ENCODE peak calls at places on chromosomes 12 and 14, in four cellular contexts. One of them, this sample, is unnamed.

GRCh38 chr12:98725481-98726247 is 80.6 kb downstream of the APAF1 start:
- DNase-seq in HCT116: peak; percentile 21
- DNase-seq in HepG2: peak; percentile 28
- DNase-seq in K562: peak; percentile 20
- DNase-seq in this sample: peak; percentile 46

GRCh38 chr14:60656755-60657608 is 7.7 kb upstream of the SIX1 start:
- DNase-seq in HCT116: no peak
- DNase-seq in HepG2: peak; percentile 58
- DNase-seq in K562: no peak
- DNase-seq in this sample: peak; percentile 77

GRCh38 chr12:101566318-101566717 is 28.5 kb upstream of the MYBPC1 start:
- DNase-seq in HCT116: peak; percentile 40
- DNase-seq in HepG2: peak; percentile 16
- DNase-seq in K562: no peak
- DNase-seq in this sample: no peak

GRCh38 chr12:3463927-3464326 is 27.1 kb upstream of the PRMT8 start:
- DNase-seq in HCT116: no peak
- DNase-seq in HepG2: no peak
- DNase-seq in K562: no peak
- DNase-seq in this sample: no peak

GRCh38 chr12:118603610-118604361 is 227.4 kb downstream of the SUDS3 start:
- DNase-seq in HCT116: no peak
- DNase-seq in HepG2: peak; percentile 74
- DNase-seq in K562: no peak
- DNase-seq in this sample: no peak

GRCh38 chr12:85798122-85798521 is 38.1 kb downstream of the RASSF9 start:
- DNase-seq in HCT116: no peak
- DNase-seq in HepG2: no peak
- DNase-seq in K562: no peak
- DNase-seq in this sample: no peak

GRCh38 chr12:105444809-105445102 is 114.3 kb downstream of the C12orf75 start:
- DNase-seq in HCT116: no peak
- DNase-seq in HepG2: no peak
- DNase-seq in K562: no peak
- DNase-seq in this sample: no peak

GRCh38 chr14:69106451-69106850 is 46.5 kb downstream of the DCAF5 start:
- DNase-seq in HCT116: no peak
- DNase-seq in HepG2: no peak
- DNase-seq in K562: no peak
- DNase-seq in this sample: no peak

GRCh38 chr14:97319691-97320090 is 522.5 kb downstream of the VRK1 start:
- DNase-seq in HCT116: no peak
- DNase-seq in HepG2: no peak
- DNase-seq in K562: no peak
- DNase-seq in this sample: no peak

GRCh38 chr12:124848621-124849380 is 14.9 kb downstream of the SCARB1 start:
- DNase-seq in HCT116: no peak
- DNase-seq in HepG2: no peak
- DNase-seq in K562: no peak
- DNase-seq in this sample: no peak

GRCh38 chr12:76866146-76866545 is 12.7 kb downstream of the CSRP2 start:
- DNase-seq in HCT116: no peak
- DNase-seq in HepG2: no peak
- DNase-seq in K562: no peak
- DNase-seq in this sample: no peak

GRCh38 chr12:133227281-133227852 is 8.3 kb downstream of the ANHX start:
- DNase-seq in HCT116: no peak
- DNase-seq in HepG2: no peak
- DNase-seq in K562: no peak
- DNase-seq in this sample: no peak

GRCh38 chr12:53325539-53326061 is 4.2 kb upstream of the AAAS start:
- DNase-seq in HCT116: no peak
- DNase-seq in HepG2: peak; percentile 35
- DNase-seq in K562: no peak
- DNase-seq in this sample: no peak

GRCh38 chr12:96136129-96136528 is 58.0 kb upstream of the ELK3 start:
- DNase-seq in HCT116: no peak
- DNase-seq in HepG2: no peak
- DNase-seq in K562: no peak
- DNase-seq in this sample: no peak

GRCh38 chr14:57266060-57266459 is 2.6 kb downstream of the EXOC5 start:
- DNase-seq in HCT116: no peak
- DNase-seq in HepG2: no peak
- DNase-seq in K562: no peak
- DNase-seq in this sample: no peak

GRCh38 chr12:57744194-57744776 is 554 bp upstream of the TSPAN31 start:
- DNase-seq in HCT116: peak; percentile 92
- DNase-seq in HepG2: no peak
- DNase-seq in K562: peak; percentile 88
- DNase-seq in this sample: no peak

GRCh38 chr12:69252033-69252432 is 12.7 kb downstream of the CPSF6 start:
- DNase-seq in HCT116: no peak
- DNase-seq in HepG2: no peak
- DNase-seq in K562: no peak
- DNase-seq in this sample: peak; percentile 6

GRCh38 chr14:61520546-61520945 is 174.8 kb upstream of the HIF1A start:
- DNase-seq in HCT116: no peak
- DNase-seq in HepG2: no peak
- DNase-seq in K562: no peak
- DNase-seq in this sample: no peak

GRCh38 chr12:25904442-25904841 is 54.0 kb upstream of the RASSF8 start:
- DNase-seq in HCT116: no peak
- DNase-seq in HepG2: no peak
- DNase-seq in K562: no peak
- DNase-seq in this sample: no peak

GRCh38 chr12:92747151-92747550 is 44.4 kb downstream of the PLEKHG7 start:
- DNase-seq in HCT116: no peak
- DNase-seq in HepG2: no peak
- DNase-seq in K562: no peak
- DNase-seq in this sample: no peak

GRCh38 chr14:65961004-65961403 is 525.2 kb upstream of the CCDC196 start:
- DNase-seq in HCT116: peak; percentile 24
- DNase-seq in HepG2: no peak
- DNase-seq in K562: peak; percentile 65
- DNase-seq in this sample: no peak

GRCh38 chr14:99749763-99750715 is 43.2 kb upstream of the EML1 start:
- DNase-seq in HCT116: no peak
- DNase-seq in HepG2: no peak
- DNase-seq in K562: no peak
- DNase-seq in this sample: no peak

GRCh38 chr12:7869137-7869536 is 3.6 kb downstream of the SLC2A14 start:
- DNase-seq in HCT116: no peak
- DNase-seq in HepG2: no peak
- DNase-seq in K562: no peak
- DNase-seq in this sample: no peak

GRCh38 chr12:70543444-70543843 is 93.8 kb downstream of the PTPRB start:
- DNase-seq in HCT116: peak; percentile 61
- DNase-seq in HepG2: peak; percentile 41
- DNase-seq in K562: no peak
- DNase-seq in this sample: no peak

GRCh38 chr12:124764451-124764850 is 99.2 kb downstream of the SCARB1 start:
- DNase-seq in HCT116: no peak
- DNase-seq in HepG2: no peak
- DNase-seq in K562: peak; percentile 35
- DNase-seq in this sample: no peak

GRCh38 chr12:77940011-77940423 is 109.3 kb downstream of the NAV3 start:
- DNase-seq in HCT116: peak; percentile 85
- DNase-seq in HepG2: no peak
- DNase-seq in K562: no peak
- DNase-seq in this sample: no peak

GRCh38 chr12:124568431-124569374 is 1.3 kb upstream of the NCOR2 start:
- DNase-seq in HCT116: no peak
- DNase-seq in HepG2: no peak
- DNase-seq in K562: peak; percentile 44
- DNase-seq in this sample: no peak

GRCh38 chr12:90441431-90441830 is 513.5 kb downstream of the CCER1 start:
- DNase-seq in HCT116: no peak
- DNase-seq in HepG2: no peak
- DNase-seq in K562: no peak
- DNase-seq in this sample: no peak

DNA sequence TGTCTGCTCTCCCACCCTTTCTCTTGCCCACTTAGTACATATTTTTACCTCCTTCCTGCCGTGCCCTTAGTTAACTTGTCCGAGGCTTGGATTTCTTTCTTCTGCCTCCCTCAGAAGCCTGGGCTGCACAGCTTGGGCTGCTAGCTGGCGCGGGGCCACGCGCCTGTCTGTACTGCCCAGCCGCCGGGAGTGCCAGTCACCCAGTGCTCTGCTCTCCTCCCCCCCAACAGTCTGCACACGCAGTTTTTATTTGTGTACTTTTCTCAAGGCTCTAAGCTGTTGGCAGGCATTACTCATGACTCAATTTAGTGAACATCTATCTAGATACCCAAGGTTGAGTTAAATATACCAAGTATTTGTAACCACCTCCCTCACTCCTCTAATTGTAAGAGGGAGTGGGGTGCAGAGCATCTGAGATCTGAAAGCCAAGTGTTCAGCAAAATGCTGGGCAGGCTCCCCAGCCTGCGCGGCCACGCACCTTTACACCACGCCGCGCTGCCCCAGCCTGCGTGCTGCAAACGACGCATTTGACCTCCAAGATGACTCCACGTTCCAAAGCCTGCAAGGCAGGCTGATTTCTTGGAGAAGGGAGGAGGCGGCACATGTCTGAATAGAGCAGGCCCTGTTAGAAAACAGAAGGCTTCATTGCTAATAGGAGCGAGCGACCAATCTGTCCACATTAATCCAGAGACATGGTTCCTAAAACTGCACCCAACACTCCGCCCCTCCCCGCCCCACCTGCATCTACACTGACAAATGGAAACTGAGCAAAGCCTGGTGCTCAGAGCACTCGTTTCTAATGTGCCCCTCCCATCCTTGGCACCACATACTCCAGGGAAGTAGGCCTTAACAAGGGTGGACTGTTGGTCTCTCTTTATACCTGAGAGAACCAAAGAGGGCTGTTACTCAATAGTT is 18.2 kb upstream of the CACNA2D4 start:
- DNase-seq in HCT116: no peak
- DNase-seq in HepG2: no peak
- DNase-seq in K562: no peak
- DNase-seq in this sample: peak; percentile 86
- TF ChIP-seq JUND in HCT116: no peak
- TF ChIP-seq JUND in HepG2: no peak
- TF ChIP-seq JUND in K562: no peak
- TF ChIP-seq JUND in this sample: no peak

DNA sequence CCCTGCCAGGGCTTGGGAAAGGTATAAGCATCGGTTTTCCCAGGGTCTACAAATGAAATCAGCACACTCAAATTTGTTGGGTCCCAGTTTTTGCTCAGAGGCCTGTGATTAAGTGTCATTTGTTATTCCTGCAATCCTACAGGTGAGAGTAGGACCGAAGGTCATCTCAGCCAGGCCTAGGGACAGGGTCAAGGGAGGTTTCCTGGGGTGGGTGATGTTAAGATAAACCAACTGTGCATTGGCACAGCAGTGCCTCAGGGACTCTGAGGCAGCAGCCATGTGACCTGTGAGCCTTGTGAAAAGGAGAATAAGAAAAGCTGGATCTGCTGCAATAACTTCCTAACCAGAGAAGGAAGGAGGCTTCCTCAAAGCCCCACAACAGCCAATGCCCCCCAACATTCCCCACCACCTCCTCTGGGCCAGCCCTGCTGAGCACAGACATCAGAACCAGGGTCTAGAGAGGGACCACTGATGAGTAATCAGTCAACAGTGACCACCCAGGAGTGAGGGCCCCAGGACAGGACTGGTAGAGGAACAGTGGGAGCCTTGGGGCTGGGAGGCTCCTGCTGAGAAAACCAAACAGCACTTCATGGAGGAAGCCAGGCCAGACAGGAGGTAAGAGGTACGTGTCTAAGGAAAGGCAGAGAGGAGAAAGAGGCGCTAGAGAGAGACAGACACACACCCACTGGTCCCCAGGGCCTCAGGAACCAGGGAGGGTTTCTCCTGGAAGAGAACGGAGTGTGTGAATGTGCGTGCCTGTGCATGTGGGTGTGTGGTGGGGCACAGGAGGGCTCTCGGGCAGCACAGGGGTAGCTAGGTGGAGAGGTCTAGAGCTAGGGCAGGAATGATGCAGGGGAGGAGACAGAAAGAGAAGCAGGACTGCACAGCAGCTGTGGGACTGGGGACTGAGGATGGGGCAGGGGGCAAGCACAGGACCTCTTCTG is 82.4 kb downstream of the ITPK1 start:
- DNase-seq in HCT116: no peak
- DNase-seq in HepG2: no peak
- DNase-seq in K562: no peak
- DNase-seq in this sample: no peak
- TF ChIP-seq JUND in HCT116: no peak
- TF ChIP-seq JUND in HepG2: no peak
- TF ChIP-seq JUND in K562: no peak
- TF ChIP-seq JUND in this sample: no peak

DNA sequence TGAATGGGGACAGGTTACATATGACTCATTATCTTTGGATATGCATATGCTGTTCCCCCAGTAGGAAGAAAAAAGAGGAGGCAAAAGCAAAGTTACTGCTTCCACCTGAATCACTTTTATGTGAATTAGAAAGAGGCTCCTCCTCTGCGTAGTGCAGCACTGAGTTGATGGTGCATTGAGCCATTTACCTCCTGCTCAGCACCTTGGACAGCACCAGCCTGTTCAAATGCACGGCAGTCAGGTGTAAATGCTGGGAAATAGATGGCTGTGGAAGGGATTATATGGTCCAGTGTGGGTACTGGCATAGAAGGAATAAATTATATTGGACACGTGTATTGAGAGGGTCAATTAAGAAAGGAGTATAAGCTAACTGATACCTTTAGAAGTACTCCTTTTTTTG is 541.9 kb upstream of the SEL1L start:
- DNase-seq in HCT116: no peak
- DNase-seq in HepG2: no peak
- DNase-seq in K562: no peak
- DNase-seq in this sample: peak; percentile 64
- TF ChIP-seq JUND in HCT116: no peak
- TF ChIP-seq JUND in HepG2: no peak
- TF ChIP-seq JUND in K562: no peak
- TF ChIP-seq JUND in this sample: no peak

DNA sequence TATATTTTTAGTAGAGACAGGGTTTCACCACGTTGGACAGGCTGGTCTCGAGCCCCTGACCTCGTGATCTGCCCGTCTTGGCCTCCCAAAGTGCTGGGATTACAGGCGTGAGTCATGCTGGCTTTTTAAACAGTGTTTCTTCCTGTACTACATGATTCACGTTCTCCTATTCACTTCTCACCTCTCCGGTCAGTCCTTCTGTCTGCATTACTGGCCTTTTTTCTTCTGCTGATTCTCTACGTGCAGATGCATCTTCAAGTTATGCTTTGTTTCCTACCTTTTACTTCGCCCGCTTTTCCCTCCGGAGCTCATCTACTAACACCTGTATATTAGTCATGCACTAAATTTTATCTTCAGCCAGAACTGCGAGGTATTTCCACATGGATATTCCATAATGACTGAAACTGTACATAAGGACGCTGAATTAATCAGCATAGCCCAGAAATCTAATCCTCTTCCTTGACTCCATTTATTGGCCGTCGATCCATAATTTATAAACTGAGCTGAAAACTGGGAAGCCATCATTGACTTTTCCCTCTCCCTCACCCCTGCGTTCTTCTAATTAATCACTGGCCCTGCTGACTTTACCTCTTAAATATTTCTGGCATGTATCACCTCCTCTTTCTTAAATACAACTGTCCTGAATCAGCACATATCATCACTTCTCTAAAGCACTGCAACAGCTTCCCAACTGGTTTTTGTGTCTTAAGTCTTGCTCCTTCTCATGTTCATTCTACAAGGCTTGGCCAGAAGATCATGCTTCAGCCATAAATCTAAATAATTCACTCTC is 296.0 kb upstream of the FLRT2 start:
- DNase-seq in HCT116: no peak
- DNase-seq in HepG2: no peak
- DNase-seq in K562: no peak
- DNase-seq in this sample: no peak
- TF ChIP-seq JUND in HCT116: no peak
- TF ChIP-seq JUND in HepG2: no peak
- TF ChIP-seq JUND in K562: no peak
- TF ChIP-seq JUND in this sample: no peak

This sample was measured in T47D.